ENCODE peak calls at places on chromosomes 3 and 15, in nine cellular contexts. E is suprapubic skin; F is MM.1S; L is CD8-positive, alpha-beta T cell; D is body of pancreas; O is sigmoid colon; N is ovary; U is WERI-Rb-1; H is transverse colon. A is an unnamed sample.

GRCh38 chr15:76903251-76903681 is 1.9 kb downstream of the SCAPER start:
- DNase-seq in E (no peak), F (peak; percentile 26), L (peak; percentile 6), D (no peak), O (no peak), N (no peak), U (peak; percentile 33), H (no peak), A (no peak)

GRCh38 chr3:40754966-40755365 is 230.2 kb downstream of the ZNF621 start:
- DNase-seq in E (no peak), F (no peak), L (no peak), D (no peak), O (no peak), N (no peak), U (no peak), H (no peak), A (no peak)

GRCh38 chr3:17179381-17180205 is 294.8 kb downstream of the PLCL2 start:
- DNase-seq in E (no peak), F (no peak), L (no peak), D (peak; percentile 24), O (no peak), N (no peak), U (peak; percentile 30), H (no peak), A (no peak)

GRCh38 chr3:13853978-13854296 is 25.9 kb downstream of the WNT7A start:
- DNase-seq in E (no peak), F (no peak), L (no peak), D (no peak), O (no peak), N (no peak), U (no peak), H (no peak), A (no peak)

GRCh38 chr3:27675287-27675686 is 46.8 kb downstream of the EOMES start:
- DNase-seq in E (no peak), F (no peak), L (no peak), D (no peak), O (no peak), N (no peak), U (no peak), H (no peak), A (no peak)

GRCh38 chr3:43792904-43793303 is 102.2 kb downstream of the ABHD5 start:
- DNase-seq in E (no peak), F (no peak), L (no peak), D (peak; percentile 10), O (no peak), N (no peak), U (no peak), H (no peak), A (no peak)

GRCh38 chr3:43286115-43286885 is at the start of gene SNRK:
- DNase-seq in E (peak; percentile 93), F (peak; percentile 86), L (peak; percentile 97), D (peak; percentile 87), O (peak; percentile 93), N (peak; percentile 96), U (peak; percentile 88), H (peak; percentile 94), A (peak; percentile 95)

GRCh38 chr3:50738252-50738598 is 63.5 kb downstream of the DOCK3 start:
- DNase-seq in E (no peak), F (no peak), L (no peak), D (no peak), O (no peak), N (no peak), U (no peak), H (no peak), A (no peak)

GRCh38 chr3:194328080-194328571 is 23.0 kb downstream of the CPN2 start:
- DNase-seq in E (no peak), F (no peak), L (no peak), D (no peak), O (no peak), N (no peak), U (no peak), H (no peak), A (no peak)

GRCh38 chr3:131147534-131147933 is 120.9 kb downstream of the NEK11 start:
- DNase-seq in E (no peak), F (no peak), L (no peak), D (no peak), O (no peak), N (no peak), U (no peak), H (no peak), A (no peak)

GRCh38 chr3:129654126-129654525 is 47.6 kb upstream of the PLXND1 start:
- DNase-seq in E (no peak), F (no peak), L (no peak), D (no peak), O (no peak), N (no peak), U (no peak), H (no peak), A (no peak)

GRCh38 chr3:45480218-45480617 is 91.8 kb downstream of the LARS2 start:
- DNase-seq in E (no peak), F (no peak), L (no peak), D (no peak), O (no peak), N (no peak), U (no peak), H (peak; percentile 39), A (no peak)

GRCh38 chr15:59140422-59141226 is 35.7 kb downstream of the CCNB2 start:
- DNase-seq in E (peak; percentile 48), F (no peak), L (no peak), D (no peak), O (no peak), N (no peak), U (no peak), H (peak; percentile 45), A (no peak)

GRCh38 chr3:53153914-53154434 is 7.0 kb upstream of the PRKCD start:
- DNase-seq in E (no peak), F (no peak), L (no peak), D (no peak), O (no peak), N (no peak), U (no peak), H (no peak), A (no peak)

GRCh38 chr3:142858043-142858442 is 30.8 kb downstream of the PCOLCE2 start:
- DNase-seq in E (no peak), F (no peak), L (no peak), D (no peak), O (no peak), N (no peak), U (no peak), H (no peak), A (no peak)

GRCh38 chr15:71011503-71012155 is 103.6 kb upstream of the THSD4 start:
- DNase-seq in E (no peak), F (peak; percentile 23), L (no peak), D (peak; percentile 10), O (no peak), N (no peak), U (peak; percentile 11), H (peak; percentile 10), A (no peak)

GRCh38 chr15:31327674-31328424 is 1.2 kb downstream of the KLF13 start:
- DNase-seq in E (no peak), F (peak; percentile 75), L (peak; percentile 83), D (peak; percentile 79), O (peak; percentile 81), N (peak; percentile 77), U (peak; percentile 41), H (peak; percentile 82), A (peak; percentile 78)

GRCh38 chr3:186093271-186093900 is 15.5 kb downstream of the ETV5 start:
- DNase-seq in E (no peak), F (no peak), L (no peak), D (peak; percentile 25), O (no peak), N (no peak), U (peak; percentile 13), H (no peak), A (no peak)
- TF ChIP-seq CTCF in E (no peak), F (peak; percentile 17), L (no peak), D (no peak), O (no peak), N (no peak), U (no peak), H (no peak), A (no peak)

DNA sequence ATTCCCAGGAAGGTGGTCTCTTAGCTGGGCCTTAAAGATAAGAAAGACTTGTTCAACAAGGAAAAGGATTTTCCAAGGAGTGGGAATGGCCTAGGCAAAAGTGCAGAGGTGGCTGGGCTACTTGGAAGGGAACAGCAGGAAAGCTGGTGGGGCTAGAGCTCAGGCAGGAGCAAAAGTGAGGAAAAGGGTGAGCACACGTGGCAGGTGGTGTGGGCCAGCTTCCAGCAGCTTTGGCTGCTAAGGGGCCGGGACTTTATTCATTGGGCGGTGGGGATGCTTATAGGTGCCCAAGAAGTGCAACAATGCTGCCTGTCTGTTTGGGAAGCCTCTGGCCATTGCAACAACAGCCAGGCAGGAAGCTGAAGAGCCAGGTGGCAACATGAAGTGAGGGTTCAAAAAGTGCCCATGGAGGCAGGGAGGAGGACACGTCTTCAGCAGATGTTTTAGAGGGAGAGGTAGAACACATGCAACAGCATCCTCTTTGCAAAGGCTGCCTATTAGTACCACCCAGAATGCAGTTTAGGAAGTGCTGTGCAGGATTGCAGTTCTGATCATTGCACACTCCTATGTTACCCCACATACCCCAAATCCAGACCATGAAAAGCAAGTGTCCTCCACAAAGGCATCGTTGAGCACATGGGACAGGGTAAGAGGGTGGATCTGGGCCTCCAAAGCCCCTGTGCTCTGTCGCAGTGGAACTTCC is 13.8 kb downstream of the ALDH1A3 start:
- DNase-seq in E (peak; percentile 28), F (no peak), L (no peak), D (no peak), O (no peak), N (no peak), U (no peak), H (no peak), A (no peak)
- H3K27me3 ChIP-seq in E (no peaks in the 10 kb centered on the region), F (no peaks in the 10 kb centered on the region), L (no peaks in the 10 kb centered on the region), D (no peaks in the 10 kb centered on the region), O (no peaks in the 10 kb centered on the region), N (no peaks in the 10 kb centered on the region), U (no peaks in the 10 kb centered on the region), H (peaks cover 24% of the 10 kb centered on the region), A (no peaks in the 10 kb centered on the region)

GRCh38 chr3:63912768-63913588 is 795 bp upstream of the SCAANT1 start:
- DNase-seq in E (peak; percentile 90), F (no peak), L (peak; percentile 60), D (peak; percentile 85), O (peak; percentile 92), N (peak; percentile 78), U (no peak), H (peak; percentile 81), A (peak; percentile 64)
- H3K27ac ChIP-seq in E (peak overlapping the region; percentile 97), F (no peak overlapping the region), L (peak overlapping the region; percentile 65), D (peak overlapping the region; percentile 98), O (peak overlapping the region; percentile 98), N (peak overlapping the region; percentile 100), U (no peak overlapping the region), H (peak overlapping the region; percentile 99), A (peak overlapping the region; percentile 100)

GRCh38 chr15:100349696-100350433 is 8.1 kb upstream of the ADAMTS17 start:
- DNase-seq in E (peak; percentile 94), F (peak; percentile 90), L (peak; percentile 87), D (peak; percentile 95), O (peak; percentile 98), N (peak; percentile 97), U (peak; percentile 88), H (peak; percentile 95), A (peak; percentile 95)

GRCh38 chr15:100349321-100349695 is 7.5 kb upstream of the ADAMTS17 start:
- DNase-seq in E (no peak), F (no peak), L (no peak), D (no peak), O (no peak), N (no peak), U (no peak), H (no peak), A (no peak)

GRCh38 chr15:100353469-100353868 is 11.7 kb upstream of the ADAMTS17 start:
- DNase-seq in E (no peak), F (no peak), L (no peak), D (no peak), O (no peak), N (no peak), U (no peak), H (no peak), A (no peak)

GRCh38 chr15:100348578-100348977 is 6.8 kb upstream of the ADAMTS17 start:
- DNase-seq in E (no peak), F (no peak), L (no peak), D (no peak), O (no peak), N (no peak), U (no peak), H (no peak), A (no peak)

GRCh38 chr15:100350434-100351226 is 8.9 kb upstream of the ADAMTS17 start:
- DNase-seq in E (no peak), F (peak; percentile 35), L (no peak), D (peak; percentile 83), O (no peak), N (no peak), U (no peak), H (peak; percentile 51), A (no peak)
- TF ChIP-seq CTCF in E (no peak), F (no peak), L (peak; percentile 4), D (no peak), O (peak; percentile 29), N (no peak), U (no peak), H (no peak), A (no peak)

A was measured in Peyer's patch.